ENCODE peak calls at places on chromosomes 1 and 21, in four cellular contexts. R is occipital lobe, C is G401, E is NCI-H1105. V is an unnamed sample.
A peak's percentile ranks its signal among the peaks of the same experiment; 100 is the strongest.

GRCh38 chr1:76238094-76238551 is 163.6 kb downstream of the ST6GALNAC3 start:
- DNase-seq in E (no peak), R (no peak), C (no peak), V (no peak)

GRCh38 chr1:232378266-232379041 is 251.5 kb downstream of the SIPA1L2 start:
- DNase-seq in E (no peak), C (peak; percentile 57), R (no peak), V (peak; percentile 10)

GRCh38 chr1:237492359-237492758 is 398.4 kb downstream of the ZP4 start:
- DNase-seq in R (no peak), C (peak; percentile 18), E (no peak), V (no peak)

GRCh38 chr1:230758705-230759354 is 11.6 kb downstream of the CAPN9 start:
- DNase-seq in E (no peak), C (no peak), R (no peak), V (no peak)

GRCh38 chr1:216119600-216119999 is 303.6 kb downstream of the USH2A start:
- DNase-seq in R (no peak), E (no peak), C (peak; percentile 12), V (no peak)

GRCh38 chr1:41576206-41576605 is 91.7 kb upstream of the EDN2 start:
- DNase-seq in E (no peak), C (no peak), R (no peak), V (no peak)

GRCh38 chr1:20375563-20375962 is 84.9 kb downstream of the VWA5B1 start:
- DNase-seq in R (no peak), C (no peak), E (no peak), V (no peak)

GRCh38 chr1:226798427-226799411 is 59.6 kb upstream of the ITPKB start:
- DNase-seq in R (no peak), E (no peak), C (no peak), V (no peak)

GRCh38 chr21:23921670-23922418 is 1685.4 kb downstream of the MRPL39 start:
- DNase-seq in E (no peak), R (no peak), C (no peak), V (no peak)

GRCh38 chr1:87449348-87449963 is 120.8 kb downstream of the LMO4 start:
- DNase-seq in E (peak; percentile 29), R (no peak), C (no peak), V (peak; percentile 31)

GRCh38 chr1:232925421-232926202 is 24.8 kb upstream of the NTPCR start:
- DNase-seq in C (no peak), R (no peak), E (no peak), V (no peak)

GRCh38 chr1:205972491-205973168 is 29.4 kb upstream of the SLC26A9 start:
- DNase-seq in E (no peak), R (no peak), C (no peak), V (no peak)

GRCh38 chr1:184388671-184389292 is 2.0 kb downstream of the C1orf21 start:
- DNase-seq in R (no peak), E (no peak), C (peak; percentile 52), V (no peak)

V was measured in SHP77 treated with DMSO at 0.1 percent for 48 hours.